ENCODE peak calls at places on chromosomes 5 and 9, in nine cellular contexts. R is GM12878, S is DND-41, M is SK-N-SH, I is neural progenitor cell, N is endothelial cell of umbilical vein, Q is fibroblast of lung, D is GM23248, C is mammary epithelial cell. L is an unnamed sample.

GRCh38 chr5:54669845-54670635 is 152.5 kb downstream of the SNX18 start:
- DNase-seq in R (no peak), S (no peak), M (no peak), I (no peak), N (peak), Q (no peak), D (no peak), C (no peak), L (no peak)

GRCh38 chr9:108271646-108272349 is 584.0 kb downstream of the ACTL7B start:
- DNase-seq in R (no peak), S (no peak), M (no peak), I (peak), N (peak), Q (peak), D (peak), C (peak), L (no peak)

GRCh38 chr5:127186657-127187056 is 103.9 kb upstream of the MEGF10 start:
- DNase-seq in R (no peak), S (no peak), M (no peak), I (no peak), N (no peak), Q (no peak), D (no peak), C (peak), L (no peak)

GRCh38 chr5:41399840-41400239 is 110.6 kb downstream of the PLCXD3 start:
- DNase-seq in R (no peak), S (no peak), M (no peak), I (no peak), N (no peak), Q (no peak), D (no peak), C (no peak), L (no peak)

GRCh38 chr5:88831856-88832255 is 51.1 kb downstream of the MEF2C start:
- DNase-seq in R (no peak), S (no peak), M (no peak), I (no peak), N (peak), Q (no peak), D (no peak), C (no peak), L (peak)

GRCh38 chr5:96337048-96337781 is 95.8 kb downstream of the PCSK1 start:
- DNase-seq in R (no peak), S (no peak), M (no peak), I (no peak), N (no peak), Q (no peak), D (peak), C (no peak), L (no peak)

GRCh38 chr5:2883771-2884170 is 132.3 kb upstream of the IRX2 start:
- DNase-seq in R (no peak), S (no peak), M (no peak), I (no peak), N (no peak), Q (no peak), D (no peak), C (no peak), L (no peak)

GRCh38 chr9:13279284-13280162 is at the start of gene MPDZ:
- DNase-seq in R (no peak), S (no peak), M (peak), I (peak), N (peak), Q (peak), D (peak), C (peak), L (no peak)

GRCh38 chr9:33524431-33524947 is 438 bp downstream of the ANKRD18B start:
- DNase-seq in R (no peak), S (no peak), M (no peak), I (peak), N (peak), Q (no peak), D (peak), C (no peak), L (no peak)

GRCh38 chr5:181205735-181206401 is 872 bp upstream of the TRIM7 start:
- DNase-seq in R (no peak), S (no peak), M (no peak), I (peak), N (no peak), Q (peak), D (no peak), C (no peak), L (no peak)

GRCh38 chr5:181207214-181207959 is 2.4 kb upstream of the TRIM7 start:
- DNase-seq in R (no peak), S (peak), M (peak), I (peak), N (peak), Q (peak), D (peak), C (peak), L (peak)

GRCh38 chr5:181204561-181205401 is at the start of gene TRIM7:
- DNase-seq in R (no peak), S (no peak), M (peak), I (peak), N (peak), Q (peak), D (peak), C (peak), L (no peak)

GRCh38 chr5:181205402-181205734 is 372 bp upstream of the TRIM7 start:
- DNase-seq in R (no peak), S (no peak), M (no peak), I (no peak), N (no peak), Q (no peak), D (no peak), C (no peak), L (no peak)

DNA sequence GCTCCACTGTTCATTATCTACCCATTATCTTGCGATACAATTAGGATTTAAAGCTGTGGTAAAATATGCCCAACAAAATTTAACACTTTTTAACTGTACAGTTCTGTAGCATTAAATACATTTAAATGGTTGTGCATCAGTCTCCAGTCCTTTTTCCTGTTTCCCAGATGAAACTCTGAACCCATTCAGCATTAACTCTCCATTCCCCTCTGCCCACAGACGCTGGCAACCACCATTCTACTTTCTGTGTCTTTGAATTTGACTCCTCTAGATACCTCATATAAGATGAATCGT is 2.9 kb upstream of the TRIM7 start:
- DNase-seq in R (no peak), S (no peak), M (no peak), I (no peak), N (no peak), Q (no peak), D (no peak), C (no peak), L (no peak)
- H3K4me3 ChIP-seq in R (peak), S (no peak), M (no peak), I (peak), N (no peak), Q (peak), D (peak), C (no peak), L (peak)

GRCh38 chr9:37952731-37953130 is 48.8 kb upstream of the SLC25A51 start:
- DNase-seq in R (no peak), S (no peak), M (no peak), I (no peak), N (no peak), Q (peak), D (peak), C (peak), L (no peak)

GRCh38 chr9:37951671-37952579 is 48.0 kb upstream of the SLC25A51 start:
- DNase-seq in R (no peak), S (no peak), M (no peak), I (no peak), N (no peak), Q (no peak), D (peak), C (no peak), L (no peak)

GRCh38 chr9:37953775-37954437 is 50.0 kb upstream of the SLC25A51 start:
- DNase-seq in R (peak), S (no peak), M (no peak), I (no peak), N (peak), Q (peak), D (peak), C (peak), L (no peak)

GRCh38 chr9:37954581-37954981 is 50.7 kb upstream of the SLC25A51 start:
- DNase-seq in R (peak), S (no peak), M (no peak), I (no peak), N (no peak), Q (no peak), D (no peak), C (no peak), L (no peak)

GRCh38 chr9:37953204-37953774 is 49.4 kb upstream of the SLC25A51 start:
- DNase-seq in R (no peak), S (no peak), M (no peak), I (no peak), N (no peak), Q (no peak), D (no peak), C (no peak), L (no peak)
- H3K4me2 ChIP-seq in R (peak), S (no peak), M (peak), I (no peak), N (peak), Q (peak), D (peak), C (peak), L (no peak)

GRCh38 chr5:16932401-16932800 is 3.7 kb downstream of the MYO10 start:
- DNase-seq in R (no peak), S (no peak), M (no peak), I (no peak), N (no peak), Q (no peak), D (no peak), C (no peak), L (no peak)

GRCh38 chr5:16935271-16936149 is 578 bp downstream of the MYO10 start:
- DNase-seq in R (no peak), S (no peak), M (peak), I (no peak), N (peak), Q (peak), D (peak), C (peak), L (no peak)

GRCh38 chr5:16934669-16935068 is 1.4 kb downstream of the MYO10 start:
- DNase-seq in R (no peak), S (no peak), M (no peak), I (peak), N (peak), Q (peak), D (peak), C (peak), L (no peak)

GRCh38 chr5:16933337-16933736 is 2.8 kb downstream of the MYO10 start:
- DNase-seq in R (no peak), S (no peak), M (no peak), I (no peak), N (peak), Q (no peak), D (peak), C (no peak), L (no peak)

GRCh38 chr5:16934123-16934522 is 2.0 kb downstream of the MYO10 start:
- DNase-seq in R (no peak), S (peak), M (peak), I (peak), N (peak), Q (peak), D (peak), C (peak), L (peak)
- H3K9ac ChIP-seq in R (no peak), S (no peak), M (peak), I (no peak), N (peak), Q (peak), D (peak), C (peak), L (no peak)

GRCh38 chr9:129484325-129485000 is 136.4 kb downstream of the C9orf50 start:
- DNase-seq in R (no peak), S (no peak), M (no peak), I (no peak), N (no peak), Q (no peak), D (peak), C (no peak), L (no peak)
- H3K4me3 ChIP-seq in R (no peak), S (no peak), M (no peak), I (no peak), N (no peak), Q (peak), D (peak), C (no peak), L (no peak)

L was measured in Karpas-422.